ENCODE peak calls at places on chromosomes 2 and 18, in eight cellular contexts. One of them, this sample, is unnamed.

GRCh38 chr2:217166241-217166640 is 306.4 kb upstream of the TNP1 start:
- DNase-seq in Caki2: peak
- DNase-seq in stimulated activated CD4-positive, alpha-beta T cell treated with anti-CD3 and anti-CD28 coated beads, Interleukin-15, amount 100 ng/mL, for 1 hour: no peak
- DNase-seq in COR-L47: peak
- DNase-seq in choroid plexus epithelial cell: peak
- DNase-seq in amniotic epithelial cell: peak
- DNase-seq in fibroblast of the aortic adventitia: peak
- DNase-seq in amniotic stem cell: peak
- DNase-seq in this sample: peak

GRCh38 chr2:119741001-119741400 is 18.7 kb upstream of the PTPN4 start:
- DNase-seq in choroid plexus epithelial cell: no peak
- DNase-seq in amniotic stem cell: no peak
- DNase-seq in COR-L47: no peak
- DNase-seq in stimulated activated CD4-positive, alpha-beta T cell treated with anti-CD3 and anti-CD28 coated beads, Interleukin-15, amount 100 ng/mL, for 1 hour: no peak
- DNase-seq in fibroblast of the aortic adventitia: no peak
- DNase-seq in Caki2: no peak
- DNase-seq in amniotic epithelial cell: no peak
- DNase-seq in this sample: no peak

GRCh38 chr2:69565431-69565839 is 78.1 kb downstream of the AAK1 start:
- DNase-seq in amniotic epithelial cell: peak
- DNase-seq in Caki2: peak
- DNase-seq in fibroblast of the aortic adventitia: peak
- DNase-seq in COR-L47: peak
- DNase-seq in amniotic stem cell: no peak
- DNase-seq in choroid plexus epithelial cell: peak
- DNase-seq in stimulated activated CD4-positive, alpha-beta T cell treated with anti-CD3 and anti-CD28 coated beads, Interleukin-15, amount 100 ng/mL, for 1 hour: peak
- DNase-seq in this sample: peak

GRCh38 chr18:51135795-51136194 is 61.7 kb downstream of the MEX3C start:
- DNase-seq in choroid plexus epithelial cell: no peak
- DNase-seq in amniotic epithelial cell: no peak
- DNase-seq in Caki2: no peak
- DNase-seq in amniotic stem cell: no peak
- DNase-seq in stimulated activated CD4-positive, alpha-beta T cell treated with anti-CD3 and anti-CD28 coated beads, Interleukin-15, amount 100 ng/mL, for 1 hour: no peak
- DNase-seq in COR-L47: peak
- DNase-seq in fibroblast of the aortic adventitia: no peak
- DNase-seq in this sample: no peak

GRCh38 chr2:142142595-142142994 is 11.8 kb upstream of the LRP1B start:
- DNase-seq in stimulated activated CD4-positive, alpha-beta T cell treated with anti-CD3 and anti-CD28 coated beads, Interleukin-15, amount 100 ng/mL, for 1 hour: no peak
- DNase-seq in choroid plexus epithelial cell: peak
- DNase-seq in amniotic epithelial cell: peak
- DNase-seq in COR-L47: no peak
- DNase-seq in Caki2: no peak
- DNase-seq in amniotic stem cell: no peak
- DNase-seq in fibroblast of the aortic adventitia: no peak
- DNase-seq in this sample: no peak

GRCh38 chr2:181264016-181264415 is 193.2 kb upstream of the ITGA4 start:
- DNase-seq in fibroblast of the aortic adventitia: no peak
- DNase-seq in choroid plexus epithelial cell: no peak
- DNase-seq in COR-L47: no peak
- DNase-seq in amniotic epithelial cell: no peak
- DNase-seq in amniotic stem cell: no peak
- DNase-seq in stimulated activated CD4-positive, alpha-beta T cell treated with anti-CD3 and anti-CD28 coated beads, Interleukin-15, amount 100 ng/mL, for 1 hour: no peak
- DNase-seq in Caki2: no peak
- DNase-seq in this sample: no peak

GRCh38 chr2:10057231-10058107 is 14.1 kb downstream of the KLF11 start:
- DNase-seq in amniotic epithelial cell: peak
- DNase-seq in fibroblast of the aortic adventitia: peak
- DNase-seq in choroid plexus epithelial cell: peak
- DNase-seq in COR-L47: no peak
- DNase-seq in Caki2: no peak
- DNase-seq in stimulated activated CD4-positive, alpha-beta T cell treated with anti-CD3 and anti-CD28 coated beads, Interleukin-15, amount 100 ng/mL, for 1 hour: no peak
- DNase-seq in amniotic stem cell: peak
- DNase-seq in this sample: peak

GRCh38 chr2:234235191-234235590 is 184.7 kb downstream of the SPP2 start:
- DNase-seq in amniotic epithelial cell: no peak
- DNase-seq in stimulated activated CD4-positive, alpha-beta T cell treated with anti-CD3 and anti-CD28 coated beads, Interleukin-15, amount 100 ng/mL, for 1 hour: no peak
- DNase-seq in fibroblast of the aortic adventitia: peak
- DNase-seq in COR-L47: no peak
- DNase-seq in amniotic stem cell: no peak
- DNase-seq in choroid plexus epithelial cell: no peak
- DNase-seq in Caki2: no peak
- DNase-seq in this sample: no peak

GRCh38 chr2:39642054-39642742 is 23.5 kb upstream of the TMEM178A start:
- DNase-seq in stimulated activated CD4-positive, alpha-beta T cell treated with anti-CD3 and anti-CD28 coated beads, Interleukin-15, amount 100 ng/mL, for 1 hour: no peak
- DNase-seq in COR-L47: no peak
- DNase-seq in Caki2: no peak
- DNase-seq in amniotic epithelial cell: peak
- DNase-seq in amniotic stem cell: peak
- DNase-seq in fibroblast of the aortic adventitia: peak
- DNase-seq in choroid plexus epithelial cell: peak
- DNase-seq in this sample: peak

GRCh38 chr2:197197808-197198409 is 112.7 kb downstream of the ANKRD44 start:
- DNase-seq in choroid plexus epithelial cell: no peak
- DNase-seq in stimulated activated CD4-positive, alpha-beta T cell treated with anti-CD3 and anti-CD28 coated beads, Interleukin-15, amount 100 ng/mL, for 1 hour: no peak
- DNase-seq in fibroblast of the aortic adventitia: no peak
- DNase-seq in COR-L47: no peak
- DNase-seq in amniotic epithelial cell: no peak
- DNase-seq in amniotic stem cell: no peak
- DNase-seq in Caki2: no peak
- DNase-seq in this sample: no peak

GRCh38 chr18:69774831-69775230 is 172.8 kb downstream of the CD226 start:
- DNase-seq in choroid plexus epithelial cell: peak
- DNase-seq in fibroblast of the aortic adventitia: peak
- DNase-seq in COR-L47: no peak
- DNase-seq in amniotic stem cell: no peak
- DNase-seq in stimulated activated CD4-positive, alpha-beta T cell treated with anti-CD3 and anti-CD28 coated beads, Interleukin-15, amount 100 ng/mL, for 1 hour: no peak
- DNase-seq in amniotic epithelial cell: peak
- DNase-seq in Caki2: no peak
- DNase-seq in this sample: no peak

GRCh38 chr18:6741290-6741689 is 11.8 kb downstream of the ARHGAP28 start:
- DNase-seq in amniotic stem cell: peak
- DNase-seq in fibroblast of the aortic adventitia: peak
- DNase-seq in amniotic epithelial cell: peak
- DNase-seq in choroid plexus epithelial cell: peak
- DNase-seq in Caki2: peak
- DNase-seq in COR-L47: no peak
- DNase-seq in stimulated activated CD4-positive, alpha-beta T cell treated with anti-CD3 and anti-CD28 coated beads, Interleukin-15, amount 100 ng/mL, for 1 hour: no peak
- DNase-seq in this sample: peak

GRCh38 chr2:233141888-233142287 is 81.7 kb downstream of the INPP5D start:
- DNase-seq in amniotic epithelial cell: no peak
- DNase-seq in stimulated activated CD4-positive, alpha-beta T cell treated with anti-CD3 and anti-CD28 coated beads, Interleukin-15, amount 100 ng/mL, for 1 hour: no peak
- DNase-seq in fibroblast of the aortic adventitia: no peak
- DNase-seq in COR-L47: no peak
- DNase-seq in Caki2: no peak
- DNase-seq in choroid plexus epithelial cell: no peak
- DNase-seq in amniotic stem cell: no peak
- DNase-seq in this sample: no peak

GRCh38 chr2:216663106-216663505 is 29.9 kb downstream of the IGFBP2 start:
- DNase-seq in stimulated activated CD4-positive, alpha-beta T cell treated with anti-CD3 and anti-CD28 coated beads, Interleukin-15, amount 100 ng/mL, for 1 hour: no peak
- DNase-seq in COR-L47: no peak
- DNase-seq in Caki2: no peak
- DNase-seq in choroid plexus epithelial cell: no peak
- DNase-seq in amniotic stem cell: no peak
- DNase-seq in amniotic epithelial cell: no peak
- DNase-seq in fibroblast of the aortic adventitia: no peak
- DNase-seq in this sample: no peak

GRCh38 chr2:73594241-73594640 is 48.0 kb downstream of the NAT8 start:
- DNase-seq in amniotic stem cell: no peak
- DNase-seq in COR-L47: no peak
- DNase-seq in amniotic epithelial cell: no peak
- DNase-seq in fibroblast of the aortic adventitia: no peak
- DNase-seq in choroid plexus epithelial cell: peak
- DNase-seq in Caki2: no peak
- DNase-seq in stimulated activated CD4-positive, alpha-beta T cell treated with anti-CD3 and anti-CD28 coated beads, Interleukin-15, amount 100 ng/mL, for 1 hour: no peak
- DNase-seq in this sample: no peak

GRCh38 chr2:200042944-200043343 is 87.6 kb downstream of the MAIP1 start:
- DNase-seq in Caki2: no peak
- DNase-seq in stimulated activated CD4-positive, alpha-beta T cell treated with anti-CD3 and anti-CD28 coated beads, Interleukin-15, amount 100 ng/mL, for 1 hour: no peak
- DNase-seq in COR-L47: no peak
- DNase-seq in amniotic stem cell: no peak
- DNase-seq in fibroblast of the aortic adventitia: peak
- DNase-seq in choroid plexus epithelial cell: peak
- DNase-seq in amniotic epithelial cell: peak
- DNase-seq in this sample: no peak

GRCh38 chr2:113077921-113078320 is 10.2 kb downstream of the IL1F10 start:
- DNase-seq in fibroblast of the aortic adventitia: no peak
- DNase-seq in choroid plexus epithelial cell: no peak
- DNase-seq in amniotic epithelial cell: no peak
- DNase-seq in Caki2: peak
- DNase-seq in stimulated activated CD4-positive, alpha-beta T cell treated with anti-CD3 and anti-CD28 coated beads, Interleukin-15, amount 100 ng/mL, for 1 hour: no peak
- DNase-seq in COR-L47: no peak
- DNase-seq in amniotic stem cell: no peak
- DNase-seq in this sample: peak

GRCh38 chr2:3434005-3434404 is 54.5 kb downstream of the TRAPPC12 start:
- DNase-seq in COR-L47: no peak
- DNase-seq in fibroblast of the aortic adventitia: no peak
- DNase-seq in amniotic epithelial cell: no peak
- DNase-seq in Caki2: no peak
- DNase-seq in stimulated activated CD4-positive, alpha-beta T cell treated with anti-CD3 and anti-CD28 coated beads, Interleukin-15, amount 100 ng/mL, for 1 hour: no peak
- DNase-seq in choroid plexus epithelial cell: no peak
- DNase-seq in amniotic stem cell: no peak
- DNase-seq in this sample: no peak

GRCh38 chr2:202050652-202051051 is 17.0 kb downstream of the FZD7 start:
- DNase-seq in COR-L47: no peak
- DNase-seq in Caki2: no peak
- DNase-seq in amniotic stem cell: no peak
- DNase-seq in fibroblast of the aortic adventitia: no peak
- DNase-seq in choroid plexus epithelial cell: no peak
- DNase-seq in stimulated activated CD4-positive, alpha-beta T cell treated with anti-CD3 and anti-CD28 coated beads, Interleukin-15, amount 100 ng/mL, for 1 hour: no peak
- DNase-seq in amniotic epithelial cell: no peak
- DNase-seq in this sample: no peak

GRCh38 chr18:36456622-36457021 is 159.1 kb downstream of the FHOD3 start:
- DNase-seq in choroid plexus epithelial cell: no peak
- DNase-seq in COR-L47: no peak
- DNase-seq in Caki2: no peak
- DNase-seq in amniotic epithelial cell: no peak
- DNase-seq in fibroblast of the aortic adventitia: no peak
- DNase-seq in stimulated activated CD4-positive, alpha-beta T cell treated with anti-CD3 and anti-CD28 coated beads, Interleukin-15, amount 100 ng/mL, for 1 hour: no peak
- DNase-seq in amniotic stem cell: no peak
- DNase-seq in this sample: no peak